ENCODE peak calls at places on chromosomes 16 and 17, in four cellular contexts. Z is fibroblast of the aortic adventitia, U is pancreas, V is thoracic aorta. J is an unnamed sample.

GRCh38 chr17:66200685-66201092 is 8.8 kb upstream of the CEP112 start:
- DNase-seq in U (no peak), Z (peak; percentile 82), V (no peak), J (peak; percentile 29)

GRCh38 chr16:84888450-84888849 is 68.7 kb downstream of the CRISPLD2 start:
- DNase-seq in U (no peak), Z (no peak), V (no peak), J (no peak)

GRCh38 chr17:54967621-54968258 is 714 bp downstream of the COX11 start:
- DNase-seq in U (no peak), V (no peak), Z (peak; percentile 25), J (no peak)

GRCh38 chr17:63841350-63842172 is 924 bp downstream of the SMARCD2 start:
- DNase-seq in U (peak; percentile 74), Z (peak; percentile 47), V (no peak), J (peak; percentile 59)

GRCh38 chr17:48637323-48638260 is 11.4 kb upstream of the HOXB9 start:
- DNase-seq in U (no peak), V (no peak), Z (peak; percentile 77), J (no peak)

GRCh38 chr17:39261286-39261685 is 35.5 kb upstream of the STAC2 start:
- DNase-seq in U (no peak), Z (no peak), V (no peak), J (no peak)

GRCh38 chr17:58415371-58416055 is 1.8 kb downstream of the RNF43 start:
- DNase-seq in V (no peak), Z (no peak), U (peak; percentile 75), J (peak; percentile 16)

GRCh38 chr16:77679901-77680300 is 42.4 kb upstream of the NUDT7 start:
- DNase-seq in V (no peak), Z (no peak), U (no peak), J (no peak)

GRCh38 chr16:57394444-57394843 is 10.1 kb upstream of the CCL17 start:
- DNase-seq in U (no peak), Z (peak; percentile 31), V (no peak), J (no peak)

GRCh38 chr17:57035971-57036481 is 49.0 kb upstream of the AKAP1 start:
- DNase-seq in Z (no peak), V (no peak), U (no peak), J (no peak)

GRCh38 chr16:71456801-71457200 is 5.2 kb downstream of the ZNF23 start:
- DNase-seq in Z (no peak), V (no peak), U (no peak), J (no peak)

GRCh38 chr17:6936370-6937028 is 59.4 kb upstream of the ALOX12 start:
- DNase-seq in Z (no peak), U (no peak), V (no peak), J (peak; percentile 57)

GRCh38 chr17:78266771-78267170 is 35.3 kb downstream of the TMEM235 start:
- DNase-seq in V (no peak), U (peak; percentile 55), Z (no peak), J (no peak)

GRCh38 chr16:85570735-85571562 is 42.2 kb upstream of the GSE1 start:
- DNase-seq in U (no peak), V (no peak), Z (no peak), J (peak; percentile 27)

GRCh38 chr16:88637797-88638196 is 575 bp upstream of the IL17C start:
- DNase-seq in U (no peak), V (no peak), Z (no peak), J (no peak)

DNA sequence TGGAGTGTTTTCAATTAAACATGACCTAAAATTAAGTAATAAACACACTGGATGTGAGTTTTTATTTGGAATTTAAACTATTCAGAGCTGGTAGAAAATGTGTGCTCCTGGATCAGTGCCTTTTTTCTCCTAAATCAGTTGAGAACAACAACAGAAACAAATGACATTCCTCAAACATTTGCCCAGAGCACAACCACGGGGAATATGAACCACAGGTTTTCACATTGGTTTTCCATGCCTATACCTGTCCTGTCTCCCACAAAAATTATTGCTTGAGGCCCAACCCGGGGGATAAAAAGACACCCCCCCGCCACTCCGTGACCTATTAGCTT is 6.8 kb downstream of the HSBP1 start:
- DNase-seq in V (no peak), U (no peak), Z (peak; percentile 49), J (no peak)
- H3K4me3 ChIP-seq in V (no peak overlapping the region), U (no peak overlapping the region), Z (no peak overlapping the region), J (peak overlapping the region; percentile 12)

GRCh38 chr16:79885320-79885719 is 284.8 kb upstream of the MAF start:
- DNase-seq in Z (no peak), U (no peak), V (no peak), J (no peak)
- TF ChIP-seq CTCF in Z (no peak), U (no peak), V (no peak), J (no peak)

GRCh38 chr16:28321700-28322411 is 29.5 kb downstream of the SBK1 start:
- DNase-seq in U (peak; percentile 67), Z (peak; percentile 22), V (no peak), J (no peak)

GRCh38 chr16:28320023-28320561 is 27.8 kb downstream of the SBK1 start:
- DNase-seq in U (no peak), Z (no peak), V (no peak), J (no peak)

GRCh38 chr16:28318042-28318597 is 25.8 kb downstream of the SBK1 start:
- DNase-seq in V (no peak), U (no peak), Z (no peak), J (no peak)

GRCh38 chr16:28319476-28320022 is 27.2 kb downstream of the SBK1 start:
- DNase-seq in Z (no peak), U (no peak), V (no peak), J (no peak)

GRCh38 chr16:28320741-28321140 is 28.4 kb downstream of the SBK1 start:
- DNase-seq in V (no peak), Z (no peak), U (no peak), J (no peak)
- H3K4me3 ChIP-seq in V (no peak overlapping the region), Z (no peak overlapping the region), U (no peak overlapping the region), J (no peak overlapping the region)

GRCh38 chr16:73011926-73012325 is 36.0 kb downstream of the ZFHX3 start:
- DNase-seq in Z (no peak), V (no peak), U (no peak), J (no peak)
- TF ChIP-seq CTCF in Z (no peak), V (no peak), U (no peak), J (no peak)

GRCh38 chr17:19250421-19251141 is 13.4 kb downstream of the EPN2 start:
- DNase-seq in U (no peak), V (no peak), Z (peak; percentile 28), J (peak; percentile 52)
- H3K4me3 ChIP-seq in U (no peak overlapping the region), V (no peak overlapping the region), Z (no peak overlapping the region), J (no peak overlapping the region)